ENCODE peak calls at places on chromosomes 2 and 18, in seven cellular contexts. One of them, this sample, is unnamed.

GRCh38 chr18:45156941-45157340 is 458.3 kb upstream of the SLC14A2 start:
- DNase-seq in GM12892: no peak
- DNase-seq in H54: no peak
- DNase-seq in WERI-Rb-1: no peak
- DNase-seq in AG09319: no peak
- DNase-seq in DND-41: no peak
- DNase-seq in GDM1: no peak
- DNase-seq in this sample: no peak

GRCh38 chr2:108855194-108855593 is 68.6 kb downstream of the CCDC138 start:
- DNase-seq in GM12892: no peak
- DNase-seq in H54: no peak
- DNase-seq in WERI-Rb-1: no peak
- DNase-seq in AG09319: no peak
- DNase-seq in DND-41: no peak
- DNase-seq in GDM1: no peak
- DNase-seq in this sample: no peak

GRCh38 chr2:158337018-158337417 is 119.5 kb downstream of the CCDC148 start:
- DNase-seq in GM12892: no peak
- DNase-seq in H54: no peak
- DNase-seq in WERI-Rb-1: no peak
- DNase-seq in AG09319: no peak
- DNase-seq in DND-41: no peak
- DNase-seq in GDM1: no peak
- DNase-seq in this sample: no peak

GRCh38 chr2:161954103-161954502 is 119.9 kb downstream of the DPP4 start:
- DNase-seq in GM12892: no peak
- DNase-seq in H54: no peak
- DNase-seq in WERI-Rb-1: no peak
- DNase-seq in AG09319: no peak
- DNase-seq in DND-41: peak; percentile 83
- DNase-seq in GDM1: no peak
- DNase-seq in this sample: no peak

GRCh38 chr2:52210161-52210560 is 1178.2 kb upstream of the NRXN1 start:
- DNase-seq in GM12892: no peak
- DNase-seq in H54: no peak
- DNase-seq in WERI-Rb-1: no peak
- DNase-seq in AG09319: no peak
- DNase-seq in DND-41: no peak
- DNase-seq in GDM1: no peak
- DNase-seq in this sample: no peak

GRCh38 chr2:75607988-75608683 is 38.4 kb upstream of the MRPL19 start:
- DNase-seq in GM12892: no peak
- DNase-seq in H54: no peak
- DNase-seq in WERI-Rb-1: no peak
- DNase-seq in AG09319: no peak
- DNase-seq in DND-41: no peak
- DNase-seq in GDM1: no peak
- DNase-seq in this sample: no peak

GRCh38 chr2:179843541-179843940 is 17.9 kb downstream of the ZNF385B start:
- DNase-seq in GM12892: no peak
- DNase-seq in H54: no peak
- DNase-seq in WERI-Rb-1: no peak
- DNase-seq in AG09319: no peak
- DNase-seq in DND-41: no peak
- DNase-seq in GDM1: no peak
- DNase-seq in this sample: no peak

GRCh38 chr2:190599073-190599472 is 49.8 kb upstream of the NAB1 start:
- DNase-seq in GM12892: no peak
- DNase-seq in H54: no peak
- DNase-seq in WERI-Rb-1: no peak
- DNase-seq in AG09319: no peak
- DNase-seq in DND-41: no peak
- DNase-seq in GDM1: no peak
- DNase-seq in this sample: no peak

GRCh38 chr2:24399434-24400206 is 39.3 kb upstream of the ITSN2 start:
- DNase-seq in GM12892: no peak
- DNase-seq in H54: no peak
- DNase-seq in WERI-Rb-1: no peak
- DNase-seq in AG09319: no peak
- DNase-seq in DND-41: no peak
- DNase-seq in GDM1: no peak
- DNase-seq in this sample: no peak

GRCh38 chr2:212672186-212672585 is 133.6 kb upstream of the ERBB4 start:
- DNase-seq in GM12892: no peak
- DNase-seq in H54: no peak
- DNase-seq in WERI-Rb-1: no peak
- DNase-seq in AG09319: peak; percentile 20
- DNase-seq in DND-41: no peak
- DNase-seq in GDM1: no peak
- DNase-seq in this sample: no peak

GRCh38 chr2:208356846-208357574 is 49.6 kb upstream of the PTH2R start:
- DNase-seq in GM12892: no peak
- DNase-seq in H54: no peak
- DNase-seq in WERI-Rb-1: no peak
- DNase-seq in AG09319: no peak
- DNase-seq in DND-41: no peak
- DNase-seq in GDM1: no peak
- DNase-seq in this sample: no peak

GRCh38 chr2:181566643-181567042 is 90.3 kb downstream of the CERKL start:
- DNase-seq in GM12892: no peak
- DNase-seq in H54: no peak
- DNase-seq in WERI-Rb-1: no peak
- DNase-seq in AG09319: no peak
- DNase-seq in DND-41: no peak
- DNase-seq in GDM1: no peak
- DNase-seq in this sample: no peak

GRCh38 chr18:41940506-41941215 is 14.4 kb upstream of the PIK3C3 start:
- DNase-seq in GM12892: no peak
- DNase-seq in H54: peak; percentile 18
- DNase-seq in WERI-Rb-1: no peak
- DNase-seq in AG09319: peak; percentile 18
- DNase-seq in DND-41: no peak
- DNase-seq in GDM1: no peak
- DNase-seq in this sample: no peak

GRCh38 chr2:191612496-191612895 is 65.4 kb upstream of the NABP1 start:
- DNase-seq in GM12892: no peak
- DNase-seq in H54: no peak
- DNase-seq in WERI-Rb-1: no peak
- DNase-seq in AG09319: no peak
- DNase-seq in DND-41: no peak
- DNase-seq in GDM1: no peak
- DNase-seq in this sample: no peak

GRCh38 chr2:160989778-160990177 is 170.4 kb upstream of the TANK start:
- DNase-seq in GM12892: no peak
- DNase-seq in H54: no peak
- DNase-seq in WERI-Rb-1: no peak
- DNase-seq in AG09319: no peak
- DNase-seq in DND-41: no peak
- DNase-seq in GDM1: no peak
- DNase-seq in this sample: no peak

GRCh38 chr18:74529811-74530583 is 4.3 kb upstream of the CNDP1 start:
- DNase-seq in GM12892: no peak
- DNase-seq in H54: no peak
- DNase-seq in WERI-Rb-1: no peak
- DNase-seq in AG09319: no peak
- DNase-seq in DND-41: no peak
- DNase-seq in GDM1: no peak
- DNase-seq in this sample: peak; percentile 59

This sample was measured in kidney.